ENCODE peak calls at places on chromosomes 11 and 22, in seven cellular contexts. O, K, B, G, F, A and D are unnamed samples.

GRCh38 chr22:43151251-43152000 is at the start of gene TSPO:
- DNase-seq in O (peak), K (peak), B (no peak), G (peak), F (peak), A (peak), D (no peak)

GRCh38 chr22:20552913-20553401 is 45.5 kb downstream of the MED15 start:
- DNase-seq in O (peak), K (no peak), B (no peak), G (peak), F (no peak), A (no peak), D (no peak)

GRCh38 chr11:116986521-116987105 is 111.6 kb downstream of the SIK3 start:
- DNase-seq in O (no peak), K (no peak), B (peak), G (no peak), F (peak), A (no peak), D (no peak)

GRCh38 chr11:118415739-118416068 is 14.3 kb downstream of the ATP5MG start:
- DNase-seq in O (no peak), K (peak), B (peak), G (peak), F (peak), A (peak), D (no peak)

GRCh38 chr11:74269161-74269809 is 42.2 kb downstream of the P4HA3 start:
- DNase-seq in O (no peak), K (no peak), B (no peak), G (no peak), F (peak), A (no peak), D (no peak)

GRCh38 chr11:123391646-123392348 is 38.3 kb upstream of the GRAMD1B start:
- DNase-seq in O (no peak), K (no peak), B (no peak), G (no peak), F (no peak), A (no peak), D (no peak)

GRCh38 chr11:63993983-63994382 is 7.7 kb downstream of the OTUB1 start:
- DNase-seq in O (no peak), K (no peak), B (no peak), G (no peak), F (no peak), A (no peak), D (no peak)

GRCh38 chr22:17773606-17774205 is 563 bp downstream of the BID start:
- DNase-seq in O (peak), K (peak), B (no peak), G (no peak), F (peak), A (peak), D (peak)

GRCh38 chr11:61922539-61922938 is 5.2 kb upstream of the RAB3IL1 start:
- DNase-seq in O (no peak), K (peak), B (peak), G (peak), F (no peak), A (no peak), D (no peak)

GRCh38 chr11:125674210-125674609 is 6.4 kb downstream of the ACRV1 start:
- DNase-seq in O (no peak), K (no peak), B (no peak), G (no peak), F (no peak), A (no peak), D (no peak)

GRCh38 chr11:64209563-64209843 is 3.0 kb downstream of the FERMT3 start:
- DNase-seq in O (no peak), K (no peak), B (no peak), G (no peak), F (no peak), A (no peak), D (no peak)

GRCh38 chr11:7690648-7691047 is 15.6 kb downstream of the OVCH2 start:
- DNase-seq in O (no peak), K (no peak), B (no peak), G (no peak), F (no peak), A (peak), D (no peak)

GRCh38 chr22:20615533-20616450 is 108.4 kb downstream of the MED15 start:
- DNase-seq in O (no peak), K (no peak), B (no peak), G (no peak), F (no peak), A (no peak), D (no peak)

GRCh38 chr22:29122041-29122440 is 49.2 kb downstream of the KREMEN1 start:
- DNase-seq in O (no peak), K (no peak), B (no peak), G (no peak), F (no peak), A (no peak), D (no peak)

GRCh38 chr11:93236741-93237675 is 39.2 kb upstream of the SLC36A4 start:
- DNase-seq in O (no peak), K (no peak), B (no peak), G (peak), F (peak), A (peak), D (no peak)

GRCh38 chr22:35393116-35394010 is 6.6 kb upstream of the MCM5 start:
- DNase-seq in O (no peak), K (no peak), B (no peak), G (no peak), F (no peak), A (no peak), D (no peak)

GRCh38 chr22:43240614-43241013 is 53.7 kb upstream of the TTLL12 start:
- DNase-seq in O (no peak), K (no peak), B (no peak), G (no peak), F (no peak), A (no peak), D (no peak)

GRCh38 chr22:27480487-27480886 is 321.1 kb downstream of the MN1 start:
- DNase-seq in O (no peak), K (no peak), B (no peak), G (no peak), F (no peak), A (no peak), D (peak)

GRCh38 chr11:33147559-33147958 is 13.7 kb downstream of the CSTF3 start:
- DNase-seq in O (no peak), K (no peak), B (no peak), G (no peak), F (no peak), A (no peak), D (no peak)

GRCh38 chr11:132409591-132410375 is 1039.4 kb downstream of the NTM start:
- DNase-seq in O (no peak), K (no peak), B (no peak), G (no peak), F (no peak), A (no peak), D (no peak)

GRCh38 chr11:45233121-45233803 is 52.9 kb downstream of the SYT13 start:
- DNase-seq in O (peak), K (peak), B (peak), G (peak), F (peak), A (peak), D (no peak)

GRCh38 chr11:111604392-111605009 is 2.3 kb downstream of the SIK2 start:
- DNase-seq in O (no peak), K (peak), B (no peak), G (no peak), F (no peak), A (peak), D (no peak)

GRCh38 chr11:12409621-12410005 is 32.2 kb downstream of the PARVA start:
- DNase-seq in O (no peak), K (no peak), B (no peak), G (no peak), F (no peak), A (no peak), D (no peak)

GRCh38 chr11:77191429-77191822 is 63.4 kb downstream of the MYO7A start:
- DNase-seq in O (no peak), K (no peak), B (no peak), G (no peak), F (no peak), A (peak), D (no peak)

GRCh38 chr11:3984896-3985295 is 109.7 kb upstream of the RRM1 start:
- DNase-seq in O (no peak), K (no peak), B (no peak), G (no peak), F (peak), A (no peak), D (no peak)

GRCh38 chr11:92002568-92002967 is 222.1 kb upstream of the FAT3 start:
- DNase-seq in O (no peak), K (no peak), B (no peak), G (no peak), F (no peak), A (no peak), D (no peak)

GRCh38 chr11:30855383-30856006 is 269.3 kb upstream of the MPPED2 start:
- DNase-seq in O (no peak), K (no peak), B (no peak), G (no peak), F (no peak), A (no peak), D (no peak)

GRCh38 chr11:78453140-78453935 is 35.7 kb upstream of the GAB2 start:
- DNase-seq in O (no peak), K (no peak), B (no peak), G (no peak), F (no peak), A (no peak), D (no peak)

GRCh38 chr22:46803031-46803880 is 40.8 kb downstream of the TBC1D22A start:
- DNase-seq in O (peak), K (peak), B (no peak), G (peak), F (peak), A (peak), D (no peak)

GRCh38 chr22:33697640-33698039 is 222.6 kb downstream of the LARGE1 start:
- DNase-seq in O (no peak), K (no peak), B (no peak), G (no peak), F (no peak), A (no peak), D (no peak)

GRCh38 chr11:1744879-1745700 is 5.3 kb downstream of the IFITM10 start:
- DNase-seq in O (peak), K (no peak), B (no peak), G (no peak), F (no peak), A (no peak), D (no peak)

GRCh38 chr11:65487467-65488272 is 11.2 kb upstream of the MALAT1 start:
- DNase-seq in O (peak), K (peak), B (peak), G (peak), F (peak), A (peak), D (peak)

GRCh38 chr11:128574576-128575011 is 12.8 kb downstream of the ETS1 start:
- DNase-seq in O (no peak), K (no peak), B (no peak), G (no peak), F (no peak), A (no peak), D (no peak)

GRCh38 chr22:25636323-25636722 is 71.8 kb downstream of the GRK3 start:
- DNase-seq in O (no peak), K (no peak), B (no peak), G (no peak), F (no peak), A (no peak), D (no peak)

GRCh38 chr11:2204361-2205213 is 33.0 kb upstream of the TH start:
- DNase-seq in O (peak), K (no peak), B (no peak), G (no peak), F (no peak), A (no peak), D (no peak)

GRCh38 chr11:9232482-9232881 is 32.7 kb downstream of the DENND5A start:
- DNase-seq in O (no peak), K (no peak), B (no peak), G (no peak), F (no peak), A (no peak), D (no peak)

GRCh38 chr22:21698430-21699329 is 32.9 kb downstream of the PPIL2 start:
- DNase-seq in O (no peak), K (no peak), B (peak), G (peak), F (no peak), A (no peak), D (no peak)

GRCh38 chr11:126573325-126574076 is 218.0 kb downstream of the ST3GAL4 start:
- DNase-seq in O (no peak), K (no peak), B (no peak), G (no peak), F (no peak), A (peak), D (no peak)